ENCODE peak calls at places on chromosomes 16 and 17, in four cellular contexts. One of them, this sample, is unnamed.

GRCh38 chr17:75087558-75088453 is at the start of gene SLC16A5:
- DNase-seq in cardiac muscle cell: peak
- DNase-seq in neural crest cell: peak
- DNase-seq in trophoblast cell: peak
- DNase-seq in this sample: peak

GRCh38 chr16:86457621-86458456 is 52.5 kb upstream of the FOXF1 start:
- DNase-seq in cardiac muscle cell: no peak
- DNase-seq in neural crest cell: no peak
- DNase-seq in trophoblast cell: no peak
- DNase-seq in this sample: no peak

GRCh38 chr17:45197555-45198334 is 23.9 kb upstream of the FMNL1 start:
- DNase-seq in cardiac muscle cell: peak
- DNase-seq in neural crest cell: peak
- DNase-seq in trophoblast cell: peak
- DNase-seq in this sample: peak

GRCh38 chr17:14135906-14136590 is 66.7 kb downstream of the COX10 start:
- DNase-seq in cardiac muscle cell: no peak
- DNase-seq in neural crest cell: no peak
- DNase-seq in trophoblast cell: no peak
- DNase-seq in this sample: no peak

GRCh38 chr17:78383725-78384471 is 5.4 kb downstream of the PGS1 start:
- DNase-seq in cardiac muscle cell: no peak
- DNase-seq in neural crest cell: no peak
- DNase-seq in trophoblast cell: peak
- DNase-seq in this sample: no peak

GRCh38 chr17:65553009-65553645 is 8.3 kb downstream of the AXIN2 start:
- DNase-seq in cardiac muscle cell: no peak
- DNase-seq in neural crest cell: no peak
- DNase-seq in trophoblast cell: no peak
- DNase-seq in this sample: no peak

GRCh38 chr17:76004750-76005262 is 4.2 kb downstream of the CDK3 start:
- DNase-seq in cardiac muscle cell: no peak
- DNase-seq in neural crest cell: no peak
- DNase-seq in trophoblast cell: peak
- DNase-seq in this sample: no peak

GRCh38 chr17:4771519-4772234 is at the start of gene TM4SF5:
- DNase-seq in cardiac muscle cell: no peak
- DNase-seq in neural crest cell: no peak
- DNase-seq in trophoblast cell: no peak
- DNase-seq in this sample: no peak

GRCh38 chr16:65212791-65213190 is 90.9 kb upstream of the CDH11 start:
- DNase-seq in cardiac muscle cell: no peak
- DNase-seq in neural crest cell: no peak
- DNase-seq in trophoblast cell: no peak
- DNase-seq in this sample: no peak

GRCh38 chr16:55047903-55048497 is 117.3 kb downstream of the IRX5 start:
- DNase-seq in cardiac muscle cell: no peak
- DNase-seq in neural crest cell: no peak
- DNase-seq in trophoblast cell: no peak
- DNase-seq in this sample: no peak

GRCh38 chr16:53768593-53768992 is 64.6 kb downstream of the FTO start:
- DNase-seq in cardiac muscle cell: no peak
- DNase-seq in neural crest cell: no peak
- DNase-seq in trophoblast cell: no peak
- DNase-seq in this sample: no peak

GRCh38 chr17:77619851-77620250 is 338.7 kb upstream of the TNRC6C start:
- DNase-seq in cardiac muscle cell: no peak
- DNase-seq in neural crest cell: no peak
- DNase-seq in trophoblast cell: no peak
- DNase-seq in this sample: no peak

GRCh38 chr17:34850023-34850422 is 111.2 kb downstream of the CCT6B start:
- DNase-seq in cardiac muscle cell: no peak
- DNase-seq in neural crest cell: no peak
- DNase-seq in trophoblast cell: peak
- DNase-seq in this sample: no peak

GRCh38 chr17:39548494-39548893 is 59.2 kb downstream of the NEUROD2 start:
- DNase-seq in cardiac muscle cell: no peak
- DNase-seq in neural crest cell: no peak
- DNase-seq in trophoblast cell: no peak
- DNase-seq in this sample: no peak

GRCh38 chr17:81553018-81553615 is 964 bp upstream of the FAAP100 start:
- DNase-seq in cardiac muscle cell: peak
- DNase-seq in neural crest cell: peak
- DNase-seq in trophoblast cell: peak
- DNase-seq in this sample: peak

GRCh38 chr17:28368306-28368831 is 1.7 kb downstream of the VTN start:
- DNase-seq in cardiac muscle cell: no peak
- DNase-seq in neural crest cell: no peak
- DNase-seq in trophoblast cell: no peak
- DNase-seq in this sample: no peak

GRCh38 chr16:56628486-56629035 is 3.0 kb downstream of the MT1E start:
- DNase-seq in cardiac muscle cell: no peak
- DNase-seq in neural crest cell: no peak
- DNase-seq in trophoblast cell: no peak
- DNase-seq in this sample: no peak

GRCh38 chr17:44655983-44656700 is at the start of gene MEIOC:
- DNase-seq in cardiac muscle cell: peak
- DNase-seq in neural crest cell: peak
- DNase-seq in trophoblast cell: peak
- DNase-seq in this sample: peak

GRCh38 chr16:69490707-69491324 is 66.4 kb downstream of the CYB5B start:
- DNase-seq in cardiac muscle cell: no peak
- DNase-seq in neural crest cell: no peak
- DNase-seq in trophoblast cell: no peak
- DNase-seq in this sample: no peak

GRCh38 chr16:12087901-12088364 is 111.4 kb downstream of the SNX29 start:
- DNase-seq in cardiac muscle cell: no peak
- DNase-seq in neural crest cell: no peak
- DNase-seq in trophoblast cell: no peak
- DNase-seq in this sample: no peak

GRCh38 chr17:49404906-49405305 is 9.8 kb downstream of the PHB1 start:
- DNase-seq in cardiac muscle cell: no peak
- DNase-seq in neural crest cell: no peak
- DNase-seq in trophoblast cell: peak
- DNase-seq in this sample: no peak

GRCh38 chr17:43094129-43094834 is 30.9 kb downstream of the BRCA1 start:
- DNase-seq in cardiac muscle cell: no peak
- DNase-seq in neural crest cell: no peak
- DNase-seq in trophoblast cell: no peak
- DNase-seq in this sample: no peak

GRCh38 chr17:16419074-16419928 is 3.9 kb downstream of the TRPV2 start:
- DNase-seq in cardiac muscle cell: no peak
- DNase-seq in neural crest cell: no peak
- DNase-seq in trophoblast cell: peak
- DNase-seq in this sample: no peak

GRCh38 chr17:42924891-42925290 is 24.3 kb downstream of the G6PC1 start:
- DNase-seq in cardiac muscle cell: no peak
- DNase-seq in neural crest cell: no peak
- DNase-seq in trophoblast cell: no peak
- DNase-seq in this sample: no peak

GRCh38 chr16:51994597-51994996 is 552.3 kb downstream of the TOX3 start:
- DNase-seq in cardiac muscle cell: peak
- DNase-seq in neural crest cell: no peak
- DNase-seq in trophoblast cell: peak
- DNase-seq in this sample: no peak

GRCh38 chr17:75783803-75784472 is 668 bp upstream of the UNK start:
- DNase-seq in cardiac muscle cell: no peak
- DNase-seq in neural crest cell: no peak
- DNase-seq in trophoblast cell: no peak
- DNase-seq in this sample: no peak

GRCh38 chr17:79946352-79947231 is 89.1 kb downstream of the TBC1D16 start:
- DNase-seq in cardiac muscle cell: no peak
- DNase-seq in neural crest cell: no peak
- DNase-seq in trophoblast cell: no peak
- DNase-seq in this sample: no peak